ENCODE peak calls at places on chromosomes 1 and 21, in six cellular contexts. One of them, this sample, is unnamed.
A peak's percentile ranks its signal among the peaks of the same experiment; 100 is the strongest.

GRCh38 chr1:229254910-229255541 is 15.9 kb upstream of the RAB4A start:
- DNase-seq in GM23338: peak; percentile 65
- DNase-seq in PC-3: peak; percentile 64
- DNase-seq in neural progenitor cell: peak; percentile 46
- DNase-seq in MM.1S: peak; percentile 50
- DNase-seq in OCI-LY7: peak; percentile 20
- DNase-seq in this sample: peak; percentile 49

GRCh38 chr1:52676249-52676903 is 21.8 kb downstream of the COA7 start:
- DNase-seq in GM23338: no peak
- DNase-seq in PC-3: no peak
- DNase-seq in neural progenitor cell: no peak
- DNase-seq in MM.1S: no peak
- DNase-seq in OCI-LY7: no peak
- DNase-seq in this sample: no peak

GRCh38 chr21:16193758-16194606 is 464.2 kb downstream of the USP25 start:
- DNase-seq in GM23338: peak; percentile 77
- DNase-seq in PC-3: peak; percentile 35
- DNase-seq in neural progenitor cell: peak; percentile 81
- DNase-seq in MM.1S: peak; percentile 82
- DNase-seq in OCI-LY7: peak; percentile 6
- DNase-seq in this sample: peak; percentile 65

GRCh38 chr1:38608202-38608864 is 251.2 kb downstream of the RRAGC start:
- DNase-seq in GM23338: peak; percentile 93
- DNase-seq in PC-3: no peak
- DNase-seq in neural progenitor cell: peak; percentile 93
- DNase-seq in MM.1S: no peak
- DNase-seq in OCI-LY7: peak; percentile 34
- DNase-seq in this sample: peak; percentile 50

GRCh38 chr1:92315766-92316413 is 17.0 kb downstream of the RPAP2 start:
- DNase-seq in GM23338: no peak
- DNase-seq in PC-3: no peak
- DNase-seq in neural progenitor cell: no peak
- DNase-seq in MM.1S: no peak
- DNase-seq in OCI-LY7: no peak
- DNase-seq in this sample: no peak

GRCh38 chr1:179156026-179156425 is 73.5 kb downstream of the ABL2 start:
- DNase-seq in GM23338: no peak
- DNase-seq in PC-3: peak; percentile 22
- DNase-seq in neural progenitor cell: no peak
- DNase-seq in MM.1S: no peak
- DNase-seq in OCI-LY7: no peak
- DNase-seq in this sample: no peak

GRCh38 chr1:40178200-40178599 is 17.0 kb downstream of the RLF start:
- DNase-seq in GM23338: no peak
- DNase-seq in PC-3: no peak
- DNase-seq in neural progenitor cell: no peak
- DNase-seq in MM.1S: no peak
- DNase-seq in OCI-LY7: no peak
- DNase-seq in this sample: no peak

GRCh38 chr1:6180578-6181311 is 624 bp upstream of the CHD5 start:
- DNase-seq in GM23338: peak; percentile 75
- DNase-seq in PC-3: no peak
- DNase-seq in neural progenitor cell: peak; percentile 54
- DNase-seq in MM.1S: no peak
- DNase-seq in OCI-LY7: no peak
- DNase-seq in this sample: peak; percentile 31

GRCh38 chr1:119735217-119735616 is 23.5 kb downstream of the PHGDH start:
- DNase-seq in GM23338: no peak
- DNase-seq in PC-3: no peak
- DNase-seq in neural progenitor cell: no peak
- DNase-seq in MM.1S: no peak
- DNase-seq in OCI-LY7: no peak
- DNase-seq in this sample: no peak

GRCh38 chr1:31799196-31799894 is 16.5 kb downstream of the SPOCD1 start:
- DNase-seq in GM23338: no peak
- DNase-seq in PC-3: no peak
- DNase-seq in neural progenitor cell: no peak
- DNase-seq in MM.1S: no peak
- DNase-seq in OCI-LY7: no peak
- DNase-seq in this sample: no peak

GRCh38 chr21:43290529-43291346 is 121.9 kb downstream of the CRYAA start:
- DNase-seq in GM23338: no peak
- DNase-seq in PC-3: no peak
- DNase-seq in neural progenitor cell: peak; percentile 52
- DNase-seq in MM.1S: peak; percentile 35
- DNase-seq in OCI-LY7: peak; percentile 94
- DNase-seq in this sample: no peak

GRCh38 chr1:65949230-65949626 is 156.5 kb downstream of the PDE4B start:
- DNase-seq in GM23338: no peak
- DNase-seq in PC-3: no peak
- DNase-seq in neural progenitor cell: no peak
- DNase-seq in MM.1S: no peak
- DNase-seq in OCI-LY7: no peak
- DNase-seq in this sample: no peak
- TF ChIP-seq EZH2phosphoT487 in GM23338: no peak
- TF ChIP-seq EZH2phosphoT487 in PC-3: no peak
- TF ChIP-seq EZH2phosphoT487 in neural progenitor cell: no peak
- TF ChIP-seq EZH2phosphoT487 in MM.1S: no peak
- TF ChIP-seq EZH2phosphoT487 in OCI-LY7: no peak
- TF ChIP-seq EZH2phosphoT487 in this sample: no peak

GRCh38 chr1:36307601-36308330 is 1.6 kb downstream of the SH3D21 start:
- DNase-seq in GM23338: peak; percentile 10
- DNase-seq in PC-3: no peak
- DNase-seq in neural progenitor cell: no peak
- DNase-seq in MM.1S: no peak
- DNase-seq in OCI-LY7: no peak
- DNase-seq in this sample: no peak
- H2AFZ ChIP-seq in GM23338: no peak overlapping the region
- H2AFZ ChIP-seq in PC-3: no peak overlapping the region
- H2AFZ ChIP-seq in neural progenitor cell: no peak overlapping the region
- H2AFZ ChIP-seq in MM.1S: peak overlapping the region; percentile 70
- H2AFZ ChIP-seq in OCI-LY7: peak overlapping the region; percentile 15
- H2AFZ ChIP-seq in this sample: no peak overlapping the region

GRCh38 chr1:181100015-181100905 is 11.8 kb downstream of the IER5 start:
- DNase-seq in GM23338: peak; percentile 72
- DNase-seq in PC-3: peak; percentile 74
- DNase-seq in neural progenitor cell: peak; percentile 43
- DNase-seq in MM.1S: no peak
- DNase-seq in OCI-LY7: no peak
- DNase-seq in this sample: no peak

GRCh38 chr1:181101581-181102226 is 13.2 kb downstream of the IER5 start:
- DNase-seq in GM23338: peak; percentile 93
- DNase-seq in PC-3: peak; percentile 52
- DNase-seq in neural progenitor cell: peak; percentile 64
- DNase-seq in MM.1S: no peak
- DNase-seq in OCI-LY7: no peak
- DNase-seq in this sample: no peak

GRCh38 chr1:181100924-181101323 is 12.4 kb downstream of the IER5 start:
- DNase-seq in GM23338: no peak
- DNase-seq in PC-3: no peak
- DNase-seq in neural progenitor cell: no peak
- DNase-seq in MM.1S: no peak
- DNase-seq in OCI-LY7: no peak
- DNase-seq in this sample: no peak

GRCh38 chr1:181097242-181097641 is 8.7 kb downstream of the IER5 start:
- DNase-seq in GM23338: peak; percentile 14
- DNase-seq in PC-3: no peak
- DNase-seq in neural progenitor cell: no peak
- DNase-seq in MM.1S: no peak
- DNase-seq in OCI-LY7: no peak
- DNase-seq in this sample: no peak

DNA sequence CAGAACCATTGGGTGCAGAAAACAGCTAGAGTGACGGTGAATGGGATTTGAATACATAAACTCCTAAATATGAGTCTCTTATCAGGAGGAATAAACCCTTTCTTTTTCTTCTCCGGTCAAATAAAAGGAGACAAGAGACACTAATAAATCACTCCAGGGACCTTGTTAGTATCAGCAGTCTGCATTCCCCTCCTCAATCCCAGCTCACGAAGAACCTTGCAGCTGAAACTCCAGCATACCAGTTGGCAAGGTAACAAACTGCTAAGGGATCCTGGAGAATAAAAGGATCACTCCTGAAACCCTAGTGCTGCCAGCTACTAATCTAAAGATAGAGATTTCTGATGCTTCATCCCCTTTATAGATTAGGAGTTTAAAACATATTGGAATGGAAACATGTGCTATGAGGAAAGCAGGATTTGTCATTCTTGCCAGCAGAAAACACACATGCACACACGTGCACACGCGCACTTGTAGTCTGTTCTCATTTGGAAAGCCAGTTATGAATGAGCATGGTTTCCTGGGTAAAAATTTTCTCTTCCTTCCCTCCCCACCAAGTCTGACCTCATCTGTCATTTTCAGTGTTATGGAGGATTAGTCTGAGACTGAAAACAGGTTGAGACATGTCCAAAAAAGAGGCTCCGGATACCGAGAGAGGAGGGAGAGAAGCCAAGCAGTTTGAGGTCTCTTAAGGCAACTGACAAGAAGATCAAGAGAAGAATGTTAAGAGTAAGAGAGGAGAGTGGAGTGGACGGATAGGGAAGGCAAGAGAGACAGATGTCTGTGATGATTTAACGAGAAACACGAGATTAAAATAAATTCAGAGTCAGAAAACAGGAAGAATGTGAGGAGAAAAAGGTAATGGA is 10.9 kb downstream of the IER5 start:
- DNase-seq in GM23338: peak; percentile 41
- DNase-seq in PC-3: no peak
- DNase-seq in neural progenitor cell: no peak
- DNase-seq in MM.1S: peak; percentile 37
- DNase-seq in OCI-LY7: no peak
- DNase-seq in this sample: peak; percentile 47
- H3K4me3 ChIP-seq in GM23338: peak overlapping the region; percentile 54
- H3K4me3 ChIP-seq in PC-3: no peak overlapping the region
- H3K4me3 ChIP-seq in neural progenitor cell: no peak overlapping the region
- H3K4me3 ChIP-seq in MM.1S: no peak overlapping the region
- H3K4me3 ChIP-seq in OCI-LY7: no peak overlapping the region
- H3K4me3 ChIP-seq in this sample: no peak overlapping the region

DNA sequence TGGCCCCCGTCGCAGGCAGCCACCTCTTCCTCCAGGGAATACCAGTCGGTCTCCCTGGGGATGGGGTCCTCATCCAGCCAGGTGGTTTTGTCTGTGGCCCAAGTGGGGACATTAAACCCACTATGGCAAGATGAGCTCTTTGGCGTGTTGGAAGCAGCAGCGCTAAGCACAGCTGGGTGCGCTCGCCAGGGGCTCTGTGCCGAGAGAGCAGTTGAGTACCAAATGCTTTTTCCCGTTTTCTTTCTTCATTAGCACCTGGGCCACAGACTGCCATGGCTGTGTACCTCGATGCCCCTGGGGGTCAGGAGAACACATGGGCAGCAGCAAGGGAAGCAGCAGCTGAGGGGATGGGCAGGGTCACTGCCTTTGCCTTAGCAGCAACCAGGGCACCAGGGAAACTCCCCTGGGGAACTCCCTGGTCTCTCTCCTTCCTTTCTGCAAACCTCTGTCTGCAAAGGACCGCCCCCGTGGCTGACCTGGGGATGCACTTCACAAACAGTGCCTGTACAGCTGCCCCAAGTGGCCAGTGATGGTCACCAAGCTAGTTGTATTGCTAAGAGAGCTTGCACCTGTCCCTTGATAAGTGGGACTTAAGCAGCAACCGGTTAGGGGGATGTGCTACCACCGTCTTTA is 31.1 kb downstream of the EDARADD start:
- DNase-seq in GM23338: peak; percentile 30
- DNase-seq in PC-3: no peak
- DNase-seq in neural progenitor cell: no peak
- DNase-seq in MM.1S: peak; percentile 47
- DNase-seq in OCI-LY7: no peak
- DNase-seq in this sample: no peak
- TF ChIP-seq EZH2phosphoT487 in GM23338: no peak
- TF ChIP-seq EZH2phosphoT487 in PC-3: no peak
- TF ChIP-seq EZH2phosphoT487 in neural progenitor cell: no peak
- TF ChIP-seq EZH2phosphoT487 in MM.1S: no peak
- TF ChIP-seq EZH2phosphoT487 in OCI-LY7: no peak
- TF ChIP-seq EZH2phosphoT487 in this sample: no peak

GRCh38 chr1:67973061-67973460 is 77.4 kb downstream of the DIRAS3 start:
- DNase-seq in GM23338: no peak
- DNase-seq in PC-3: no peak
- DNase-seq in neural progenitor cell: no peak
- DNase-seq in MM.1S: no peak
- DNase-seq in OCI-LY7: no peak
- DNase-seq in this sample: no peak

GRCh38 chr1:67966666-67967009 is 83.8 kb downstream of the DIRAS3 start:
- DNase-seq in GM23338: no peak
- DNase-seq in PC-3: no peak
- DNase-seq in neural progenitor cell: no peak
- DNase-seq in MM.1S: no peak
- DNase-seq in OCI-LY7: no peak
- DNase-seq in this sample: no peak

GRCh38 chr1:67969446-67969845 is 81.0 kb downstream of the DIRAS3 start:
- DNase-seq in GM23338: no peak
- DNase-seq in PC-3: no peak
- DNase-seq in neural progenitor cell: no peak
- DNase-seq in MM.1S: no peak
- DNase-seq in OCI-LY7: no peak
- DNase-seq in this sample: no peak

GRCh38 chr1:67966001-67966665 is 84.3 kb downstream of the DIRAS3 start:
- DNase-seq in GM23338: no peak
- DNase-seq in PC-3: no peak
- DNase-seq in neural progenitor cell: no peak
- DNase-seq in MM.1S: no peak
- DNase-seq in OCI-LY7: no peak
- DNase-seq in this sample: no peak

GRCh38 chr1:67970088-67970487 is 80.3 kb downstream of the DIRAS3 start:
- DNase-seq in GM23338: no peak
- DNase-seq in PC-3: peak; percentile 94
- DNase-seq in neural progenitor cell: no peak
- DNase-seq in MM.1S: no peak
- DNase-seq in OCI-LY7: no peak
- DNase-seq in this sample: no peak
- H2AFZ ChIP-seq in GM23338: no peak overlapping the region
- H2AFZ ChIP-seq in PC-3: peak overlapping the region; percentile 39
- H2AFZ ChIP-seq in neural progenitor cell: no peak overlapping the region
- H2AFZ ChIP-seq in MM.1S: no peak overlapping the region
- H2AFZ ChIP-seq in OCI-LY7: no peak overlapping the region
- H2AFZ ChIP-seq in this sample: no peak overlapping the region